ENCODE peak calls at places on chromosome 4, in ten cellular contexts. I, B, U, R, Q, N, S, Z, E and T are unnamed samples.

GRCh38 chr4:19944806-19945205 is 306.9 kb upstream of the SLIT2 start:
- DNase-seq in B (no peak), N (no peak), U (no peak), Z (no peak), Q (no peak), S (peak; percentile 4), I (no peak), R (no peak), E (no peak), T (no peak)

GRCh38 chr4:102842367-102842766 is 15.0 kb upstream of the UBE2D3 start:
- DNase-seq in Z (no peak), E (no peak), U (no peak), Q (no peak), N (no peak), I (no peak), B (no peak), R (no peak), S (no peak), T (no peak)

GRCh38 chr4:150243932-150244331 is 165.7 kb downstream of the DCLK2 start:
- DNase-seq in I (no peak), R (no peak), U (no peak), Q (no peak), E (no peak), N (no peak), Z (no peak), B (no peak), S (no peak), T (no peak)

GRCh38 chr4:10099521-10100325 is 16.9 kb downstream of the WDR1 start:
- DNase-seq in B (no peak), E (no peak), Q (no peak), U (no peak), I (no peak), R (no peak), Z (no peak), N (no peak), S (no peak), T (no peak)

GRCh38 chr4:37827030-37827705 is 682 bp downstream of the PGM2 start:
- DNase-seq in N (peak; percentile 45), U (no peak), S (peak; percentile 48), E (no peak), R (no peak), B (no peak), Z (no peak), I (peak; percentile 68), Q (peak; percentile 44), T (no peak)

GRCh38 chr4:30537462-30537861 is 182.7 kb upstream of the PCDH7 start:
- DNase-seq in Q (peak; percentile 41), U (peak; percentile 7), Z (no peak), B (no peak), I (no peak), E (no peak), S (no peak), N (peak; percentile 52), R (no peak), T (peak; percentile 61)

GRCh38 chr4:76016383-76016782 is 6.9 kb downstream of the CXCL10 start:
- DNase-seq in Z (no peak), R (no peak), S (no peak), I (no peak), N (no peak), Q (no peak), B (no peak), E (no peak), U (no peak), T (no peak)

GRCh38 chr4:114208747-114209146 is 229.3 kb upstream of the ARSJ start:
- DNase-seq in U (peak; percentile 1), R (no peak), Z (no peak), I (no peak), E (no peak), S (peak; percentile 36), N (no peak), B (no peak), Q (peak; percentile 58), T (no peak)

DNA sequence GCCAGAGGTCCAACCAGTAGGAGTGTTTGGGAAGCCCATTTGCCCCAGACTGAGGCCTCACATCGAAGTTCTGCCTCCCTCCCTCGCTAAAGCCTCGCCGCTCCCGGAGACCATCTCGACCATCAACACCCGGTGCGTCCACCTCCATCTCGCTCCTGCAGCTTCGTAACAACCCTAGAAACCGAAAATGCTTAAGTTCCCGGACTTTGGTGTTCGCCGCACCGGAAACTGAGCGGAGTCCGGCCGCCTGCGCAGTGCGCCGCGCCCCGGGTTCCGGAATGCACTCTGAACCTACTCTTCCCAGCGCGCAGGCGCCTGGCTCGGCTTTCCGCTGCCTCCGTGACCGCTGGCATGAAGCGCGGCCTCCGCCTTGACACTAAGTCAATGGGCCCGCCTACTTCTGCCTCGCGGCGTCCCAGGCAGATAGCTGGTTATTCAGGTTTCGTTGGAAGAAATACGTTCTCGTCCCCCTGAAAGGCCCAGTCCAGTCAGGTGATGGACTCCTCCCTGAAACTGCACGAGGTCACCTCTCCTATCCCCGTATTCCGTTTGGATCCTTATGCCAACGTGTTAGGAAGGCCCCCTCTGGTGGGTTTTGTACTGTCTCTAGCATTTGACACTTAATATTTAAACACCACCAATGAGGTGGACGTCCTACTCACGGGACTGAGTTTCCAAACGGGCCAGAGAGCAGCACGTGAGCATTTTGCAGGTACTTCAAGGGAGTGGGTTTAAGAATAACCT is 21.4 kb downstream of the FABP2 start:
- DNase-seq in I (peak; percentile 96), Q (peak; percentile 89), Z (peak; percentile 92), U (peak; percentile 93), S (peak; percentile 93), B (peak; percentile 85), R (peak; percentile 97), N (peak; percentile 97), E (peak; percentile 93), T (peak; percentile 68)
- TF ChIP-seq CTCF in I (no peak), Q (peak; percentile 50), Z (no peak), U (peak; percentile 10), S (no peak), B (peak; percentile 45), R (no peak), N (peak; percentile 32), E (no peak), T (no peak)

DNA sequence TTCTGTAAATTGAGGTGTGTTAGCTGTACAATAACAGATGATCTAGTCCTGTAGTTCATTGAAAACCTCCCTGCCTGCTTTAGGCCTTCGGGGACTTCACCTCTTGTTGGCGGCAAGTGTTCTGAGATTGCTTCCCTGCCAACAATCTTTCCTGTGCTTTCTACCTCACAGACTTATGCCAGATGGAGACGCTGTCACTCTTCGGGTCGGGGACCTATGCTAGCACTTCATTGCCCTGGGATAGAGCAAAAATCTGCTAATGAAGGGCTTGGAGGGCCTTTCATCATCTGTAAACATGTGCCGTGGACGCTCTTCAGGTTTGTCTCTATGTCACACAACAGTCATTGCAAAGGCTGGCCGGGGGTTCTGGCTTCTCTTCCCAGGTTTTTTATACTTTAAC is 4.7 kb upstream of the PDLIM3 start:
- DNase-seq in R (no peak), B (no peak), E (peak; percentile 18), U (no peak), N (no peak), Q (no peak), I (no peak), Z (no peak), S (no peak), T (no peak)
- TF ChIP-seq CTCF in R (no peak), B (no peak), E (no peak), U (no peak), N (no peak), Q (no peak), I (no peak), Z (no peak), S (no peak), T (no peak)

GRCh38 chr4:121674696-121675095 is 22.1 kb downstream of the ANXA5 start:
- DNase-seq in E (no peak), S (no peak), Q (no peak), I (no peak), N (no peak), Z (no peak), B (no peak), U (no peak), R (no peak), T (no peak)

GRCh38 chr4:121674191-121674590 is 22.6 kb downstream of the ANXA5 start:
- DNase-seq in I (no peak), E (no peak), B (no peak), N (no peak), R (no peak), Q (no peak), Z (no peak), U (no peak), S (no peak), T (no peak)

GRCh38 chr4:121676388-121677075 is 20.2 kb downstream of the ANXA5 start:
- DNase-seq in Z (no peak), R (no peak), N (peak; percentile 84), Q (no peak), S (no peak), E (no peak), I (no peak), B (no peak), U (no peak), T (no peak)

GRCh38 chr4:121677524-121677923 is 19.3 kb downstream of the ANXA5 start:
- DNase-seq in E (no peak), I (no peak), R (no peak), S (no peak), U (no peak), Z (no peak), N (no peak), B (no peak), Q (no peak), T (no peak)

DNA sequence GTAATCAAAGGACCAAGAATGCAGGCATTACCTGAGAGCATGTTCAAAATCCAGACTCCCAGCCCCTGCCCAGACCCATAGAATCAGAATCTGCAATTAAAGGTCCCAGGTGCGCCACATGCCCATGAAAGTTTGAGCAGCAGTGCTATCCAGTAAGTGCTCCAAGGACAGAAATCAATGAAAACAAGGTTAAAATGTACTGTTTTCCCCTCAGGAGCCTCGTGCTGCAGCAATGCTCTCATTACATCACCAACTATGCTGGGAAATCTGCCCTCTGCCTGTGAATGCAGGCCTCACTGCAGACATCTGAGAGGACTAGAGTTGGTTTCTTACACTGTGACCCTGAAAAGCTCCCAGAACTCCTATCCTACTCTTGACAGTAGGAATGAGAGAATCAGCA is 21.1 kb downstream of the ANXA5 start:
- DNase-seq in R (no peak), S (no peak), E (no peak), I (no peak), B (no peak), U (no peak), Z (no peak), N (peak; percentile 64), Q (peak; percentile 44), T (no peak)
- TF ChIP-seq CTCF in R (no peak), S (peak; percentile 37), E (no peak), I (no peak), B (peak; percentile 23), U (no peak), Z (no peak), N (peak; percentile 41), Q (peak; percentile 61), T (peak; percentile 34)

DNA sequence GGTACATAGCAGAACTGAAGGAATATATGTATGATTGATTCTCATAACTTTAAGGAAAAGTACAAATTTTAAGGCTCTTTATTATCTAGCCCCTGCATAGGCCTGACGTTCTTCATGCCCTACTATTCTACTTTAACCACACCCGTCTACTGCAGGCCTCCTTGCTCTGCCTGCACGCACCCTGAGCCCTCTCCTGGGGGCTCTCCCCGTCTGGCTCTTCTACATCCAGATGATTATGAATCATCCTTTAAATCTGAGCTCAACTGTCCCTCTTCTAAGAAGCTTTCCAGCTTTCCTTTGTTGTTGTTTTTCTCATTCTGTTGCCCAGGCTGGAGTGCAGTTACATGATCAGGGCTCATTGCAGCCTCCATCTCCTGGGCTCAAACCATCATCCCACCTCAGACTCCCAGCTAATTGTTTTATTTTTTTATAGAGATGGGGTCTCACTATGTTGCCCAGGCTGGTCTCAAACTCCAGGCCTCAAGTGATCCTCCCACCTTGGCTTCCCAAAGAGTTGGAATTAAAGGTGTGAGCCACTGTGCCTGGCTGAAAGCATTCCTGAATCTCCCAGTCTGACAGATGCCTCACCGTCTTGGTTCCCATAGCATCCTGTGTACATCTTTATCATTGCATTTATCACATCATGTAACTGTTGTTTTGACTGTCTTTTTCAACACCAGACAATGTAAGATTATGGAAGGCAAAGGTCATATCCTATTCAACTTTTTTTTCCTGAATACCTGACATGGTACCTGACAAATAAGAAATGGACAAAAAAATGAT is 89.2 kb downstream of the WDFY3 start:
- DNase-seq in Z (no peak), S (no peak), E (no peak), Q (peak; percentile 16), U (peak; percentile 6), R (no peak), I (no peak), B (no peak), N (peak; percentile 41), T (no peak)
- TF ChIP-seq CTCF in Z (no peak), S (no peak), E (no peak), Q (no peak), U (no peak), R (no peak), I (no peak), B (no peak), N (no peak), T (no peak)